ENCODE peak calls at places on chromosomes 13 and 19, in six cellular contexts. One of them, this sample, is unnamed.

GRCh38 chr13:43963726-43964125 is 84.0 kb downstream of the LACC1 start:
- DNase-seq in progenitor cell of endocrine pancreas: no peak
- DNase-seq in cardiac muscle cell: peak; percentile 27
- DNase-seq in psoas muscle: no peak
- DNase-seq in lower lobe of right lung: no peak
- DNase-seq in neural crest cell: no peak
- DNase-seq in this sample: no peak

GRCh38 chr19:39681416-39681815 is 22.9 kb upstream of the LGALS14 start:
- DNase-seq in progenitor cell of endocrine pancreas: no peak
- DNase-seq in cardiac muscle cell: no peak
- DNase-seq in psoas muscle: no peak
- DNase-seq in lower lobe of right lung: no peak
- DNase-seq in neural crest cell: no peak
- DNase-seq in this sample: no peak

GRCh38 chr19:14565765-14566711 is 5.8 kb downstream of the NDUFB7 start:
- DNase-seq in progenitor cell of endocrine pancreas: no peak
- DNase-seq in cardiac muscle cell: no peak
- DNase-seq in psoas muscle: no peak
- DNase-seq in lower lobe of right lung: no peak
- DNase-seq in neural crest cell: no peak
- DNase-seq in this sample: no peak

GRCh38 chr19:44677019-44677809 is 5.9 kb downstream of the CEACAM19 start:
- DNase-seq in progenitor cell of endocrine pancreas: no peak
- DNase-seq in cardiac muscle cell: no peak
- DNase-seq in psoas muscle: no peak
- DNase-seq in lower lobe of right lung: no peak
- DNase-seq in neural crest cell: no peak
- DNase-seq in this sample: no peak

GRCh38 chr13:27170521-27171243 is 929 bp downstream of the USP12 start:
- DNase-seq in progenitor cell of endocrine pancreas: peak; percentile 63
- DNase-seq in cardiac muscle cell: peak; percentile 79
- DNase-seq in psoas muscle: peak; percentile 50
- DNase-seq in lower lobe of right lung: peak; percentile 63
- DNase-seq in neural crest cell: peak; percentile 71
- DNase-seq in this sample: peak; percentile 43

GRCh38 chr19:48992571-48993174 is 436 bp downstream of the GYS1 start:
- DNase-seq in progenitor cell of endocrine pancreas: no peak
- DNase-seq in cardiac muscle cell: no peak
- DNase-seq in psoas muscle: no peak
- DNase-seq in lower lobe of right lung: no peak
- DNase-seq in neural crest cell: peak; percentile 25
- DNase-seq in this sample: no peak

GRCh38 chr13:105721056-105721455 is 814.4 kb downstream of the EFNB2 start:
- DNase-seq in progenitor cell of endocrine pancreas: no peak
- DNase-seq in cardiac muscle cell: no peak
- DNase-seq in psoas muscle: no peak
- DNase-seq in lower lobe of right lung: no peak
- DNase-seq in neural crest cell: no peak
- DNase-seq in this sample: no peak

GRCh38 chr19:54188224-54188871 is 1.0 kb downstream of the MBOAT7 start:
- DNase-seq in progenitor cell of endocrine pancreas: no peak
- DNase-seq in cardiac muscle cell: no peak
- DNase-seq in psoas muscle: no peak
- DNase-seq in lower lobe of right lung: peak; percentile 50
- DNase-seq in neural crest cell: no peak
- DNase-seq in this sample: no peak

GRCh38 chr13:37914781-37915391 is 45.3 kb upstream of the TRPC4 start:
- DNase-seq in progenitor cell of endocrine pancreas: no peak
- DNase-seq in cardiac muscle cell: no peak
- DNase-seq in psoas muscle: no peak
- DNase-seq in lower lobe of right lung: no peak
- DNase-seq in neural crest cell: no peak
- DNase-seq in this sample: no peak

GRCh38 chr19:9913237-9914000 is 22.9 kb downstream of the OLFM2 start:
- DNase-seq in progenitor cell of endocrine pancreas: no peak
- DNase-seq in cardiac muscle cell: peak; percentile 71
- DNase-seq in psoas muscle: no peak
- DNase-seq in lower lobe of right lung: no peak
- DNase-seq in neural crest cell: no peak
- DNase-seq in this sample: no peak

GRCh38 chr13:34672631-34673030 is 269.4 kb upstream of the NBEA start:
- DNase-seq in progenitor cell of endocrine pancreas: no peak
- DNase-seq in cardiac muscle cell: no peak
- DNase-seq in psoas muscle: no peak
- DNase-seq in lower lobe of right lung: no peak
- DNase-seq in neural crest cell: no peak
- DNase-seq in this sample: no peak

GRCh38 chr19:5036733-5037681 is 68.1 kb downstream of the KDM4B start:
- DNase-seq in progenitor cell of endocrine pancreas: no peak
- DNase-seq in cardiac muscle cell: peak; percentile 54
- DNase-seq in psoas muscle: peak; percentile 60
- DNase-seq in lower lobe of right lung: no peak
- DNase-seq in neural crest cell: no peak
- DNase-seq in this sample: no peak

GRCh38 chr19:1575323-1576241 is 7.5 kb upstream of the MEX3D start:
- DNase-seq in progenitor cell of endocrine pancreas: no peak
- DNase-seq in cardiac muscle cell: no peak
- DNase-seq in psoas muscle: no peak
- DNase-seq in lower lobe of right lung: no peak
- DNase-seq in neural crest cell: no peak
- DNase-seq in this sample: no peak

GRCh38 chr19:2478324-2478755 is 2.4 kb downstream of the GADD45B start:
- DNase-seq in progenitor cell of endocrine pancreas: no peak
- DNase-seq in cardiac muscle cell: peak; percentile 59
- DNase-seq in psoas muscle: peak; percentile 77
- DNase-seq in lower lobe of right lung: peak; percentile 86
- DNase-seq in neural crest cell: no peak
- DNase-seq in this sample: peak; percentile 49

GRCh38 chr19:34337747-34338146 is 27.2 kb upstream of the GPI start:
- DNase-seq in progenitor cell of endocrine pancreas: no peak
- DNase-seq in cardiac muscle cell: no peak
- DNase-seq in psoas muscle: no peak
- DNase-seq in lower lobe of right lung: no peak
- DNase-seq in neural crest cell: no peak
- DNase-seq in this sample: no peak

GRCh38 chr13:48437381-48437780 is 24.5 kb upstream of the LPAR6 start:
- DNase-seq in progenitor cell of endocrine pancreas: no peak
- DNase-seq in cardiac muscle cell: peak; percentile 51
- DNase-seq in psoas muscle: peak; percentile 56
- DNase-seq in lower lobe of right lung: no peak
- DNase-seq in neural crest cell: no peak
- DNase-seq in this sample: no peak

GRCh38 chr19:1665565-1666047 is 13.2 kb upstream of the TCF3 start:
- DNase-seq in progenitor cell of endocrine pancreas: no peak
- DNase-seq in cardiac muscle cell: peak; percentile 47
- DNase-seq in psoas muscle: no peak
- DNase-seq in lower lobe of right lung: no peak
- DNase-seq in neural crest cell: no peak
- DNase-seq in this sample: peak; percentile 35

GRCh38 chr13:31380728-31381127 is 181.0 kb downstream of the B3GLCT start:
- DNase-seq in progenitor cell of endocrine pancreas: no peak
- DNase-seq in cardiac muscle cell: peak; percentile 19
- DNase-seq in psoas muscle: no peak
- DNase-seq in lower lobe of right lung: no peak
- DNase-seq in neural crest cell: no peak
- DNase-seq in this sample: no peak

GRCh38 chr13:79295906-79296564 is 110.0 kb downstream of the RBM26 start:
- DNase-seq in progenitor cell of endocrine pancreas: no peak
- DNase-seq in cardiac muscle cell: no peak
- DNase-seq in psoas muscle: no peak
- DNase-seq in lower lobe of right lung: no peak
- DNase-seq in neural crest cell: no peak
- DNase-seq in this sample: no peak

GRCh38 chr19:3366761-3367571 is 583 bp downstream of the NFIC start:
- DNase-seq in progenitor cell of endocrine pancreas: no peak
- DNase-seq in cardiac muscle cell: peak; percentile 59
- DNase-seq in psoas muscle: peak; percentile 78
- DNase-seq in lower lobe of right lung: peak; percentile 70
- DNase-seq in neural crest cell: no peak
- DNase-seq in this sample: no peak

GRCh38 chr13:35210234-35210633 is 266.3 kb downstream of the MAB21L1 start:
- DNase-seq in progenitor cell of endocrine pancreas: no peak
- DNase-seq in cardiac muscle cell: no peak
- DNase-seq in psoas muscle: no peak
- DNase-seq in lower lobe of right lung: no peak
- DNase-seq in neural crest cell: no peak
- DNase-seq in this sample: no peak

GRCh38 chr19:54724644-54725043 is 402 bp downstream of the KIR3DL3 start:
- DNase-seq in progenitor cell of endocrine pancreas: no peak
- DNase-seq in cardiac muscle cell: no peak
- DNase-seq in psoas muscle: no peak
- DNase-seq in lower lobe of right lung: no peak
- DNase-seq in neural crest cell: no peak
- DNase-seq in this sample: no peak

GRCh38 chr19:38506723-38507550 is 73.4 kb downstream of the RYR1 start:
- DNase-seq in progenitor cell of endocrine pancreas: peak; percentile 25
- DNase-seq in cardiac muscle cell: peak; percentile 64
- DNase-seq in psoas muscle: peak; percentile 82
- DNase-seq in lower lobe of right lung: peak; percentile 90
- DNase-seq in neural crest cell: peak; percentile 48
- DNase-seq in this sample: peak; percentile 78

GRCh38 chr19:16202320-16203255 is 4.9 kb downstream of the AP1M1 start:
- DNase-seq in progenitor cell of endocrine pancreas: no peak
- DNase-seq in cardiac muscle cell: no peak
- DNase-seq in psoas muscle: no peak
- DNase-seq in lower lobe of right lung: no peak
- DNase-seq in neural crest cell: no peak
- DNase-seq in this sample: no peak

GRCh38 chr19:12314553-12314952 is 18.9 kb downstream of the ZNF563 start:
- DNase-seq in progenitor cell of endocrine pancreas: no peak
- DNase-seq in cardiac muscle cell: no peak
- DNase-seq in psoas muscle: no peak
- DNase-seq in lower lobe of right lung: no peak
- DNase-seq in neural crest cell: no peak
- DNase-seq in this sample: no peak

GRCh38 chr19:5679289-5680082 is 830 bp downstream of the MICOS13 start:
- DNase-seq in progenitor cell of endocrine pancreas: no peak
- DNase-seq in cardiac muscle cell: no peak
- DNase-seq in psoas muscle: no peak
- DNase-seq in lower lobe of right lung: peak; percentile 58
- DNase-seq in neural crest cell: no peak
- DNase-seq in this sample: no peak

GRCh38 chr19:49347835-49348234 is 12.6 kb downstream of the CD37 start:
- DNase-seq in progenitor cell of endocrine pancreas: no peak
- DNase-seq in cardiac muscle cell: peak; percentile 55
- DNase-seq in psoas muscle: no peak
- DNase-seq in lower lobe of right lung: no peak
- DNase-seq in neural crest cell: no peak
- DNase-seq in this sample: no peak

GRCh38 chr19:32798201-32798600 is 71.4 kb downstream of the SLC7A9 start:
- DNase-seq in progenitor cell of endocrine pancreas: no peak
- DNase-seq in cardiac muscle cell: peak; percentile 18
- DNase-seq in psoas muscle: no peak
- DNase-seq in lower lobe of right lung: no peak
- DNase-seq in neural crest cell: no peak
- DNase-seq in this sample: no peak

GRCh38 chr13:74661851-74662250 is 527.6 kb upstream of the KLF12 start:
- DNase-seq in progenitor cell of endocrine pancreas: no peak
- DNase-seq in cardiac muscle cell: no peak
- DNase-seq in psoas muscle: no peak
- DNase-seq in lower lobe of right lung: no peak
- DNase-seq in neural crest cell: no peak
- DNase-seq in this sample: no peak

GRCh38 chr19:48918801-48919247 is 14.7 kb upstream of the DHDH start:
- DNase-seq in progenitor cell of endocrine pancreas: no peak
- DNase-seq in cardiac muscle cell: peak; percentile 55
- DNase-seq in psoas muscle: no peak
- DNase-seq in lower lobe of right lung: no peak
- DNase-seq in neural crest cell: peak; percentile 44
- DNase-seq in this sample: no peak

GRCh38 chr19:1671716-1672037 is 19.3 kb upstream of the TCF3 start:
- DNase-seq in progenitor cell of endocrine pancreas: no peak
- DNase-seq in cardiac muscle cell: no peak
- DNase-seq in psoas muscle: no peak
- DNase-seq in lower lobe of right lung: no peak
- DNase-seq in neural crest cell: no peak
- DNase-seq in this sample: no peak

GRCh38 chr13:113791226-113791625 is 32.2 kb downstream of the TMEM255B start:
- DNase-seq in progenitor cell of endocrine pancreas: no peak
- DNase-seq in cardiac muscle cell: no peak
- DNase-seq in psoas muscle: no peak
- DNase-seq in lower lobe of right lung: no peak
- DNase-seq in neural crest cell: no peak
- DNase-seq in this sample: no peak

GRCh38 chr13:110812111-110812868 is 98.8 kb downstream of the ING1 start:
- DNase-seq in progenitor cell of endocrine pancreas: no peak
- DNase-seq in cardiac muscle cell: no peak
- DNase-seq in psoas muscle: no peak
- DNase-seq in lower lobe of right lung: no peak
- DNase-seq in neural crest cell: no peak
- DNase-seq in this sample: no peak
- TF ChIP-seq CTCF in progenitor cell of endocrine pancreas: no peak
- TF ChIP-seq CTCF in cardiac muscle cell: peak; percentile 24
- TF ChIP-seq CTCF in psoas muscle: no peak
- TF ChIP-seq CTCF in lower lobe of right lung: no peak
- TF ChIP-seq CTCF in neural crest cell: no peak
- TF ChIP-seq CTCF in this sample: no peak

GRCh38 chr13:70311175-70311574 is 202.9 kb upstream of the KLHL1 start:
- DNase-seq in progenitor cell of endocrine pancreas: no peak
- DNase-seq in cardiac muscle cell: no peak
- DNase-seq in psoas muscle: no peak
- DNase-seq in lower lobe of right lung: no peak
- DNase-seq in neural crest cell: no peak
- DNase-seq in this sample: no peak

DNA sequence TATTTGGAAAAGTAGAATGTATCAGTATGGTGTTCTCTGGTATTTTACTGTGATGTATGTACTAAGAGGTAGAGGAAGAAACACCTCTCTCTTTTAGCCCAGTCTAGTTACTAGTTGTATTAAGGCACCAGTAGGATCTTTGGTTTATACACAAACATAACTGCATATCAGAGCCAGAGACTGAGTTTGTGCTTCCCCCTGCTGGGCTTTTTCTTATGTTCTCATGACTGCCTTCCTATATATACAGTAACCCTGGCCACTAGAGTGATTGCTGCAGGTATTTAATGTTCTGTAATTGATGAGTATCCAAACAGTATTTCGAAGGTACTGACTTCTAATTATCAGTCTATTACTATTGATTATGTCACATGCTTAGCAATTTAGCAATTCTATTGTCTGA is 202.5 kb upstream of the KLHL1 start:
- DNase-seq in progenitor cell of endocrine pancreas: no peak
- DNase-seq in cardiac muscle cell: peak; percentile 72
- DNase-seq in psoas muscle: no peak
- DNase-seq in lower lobe of right lung: no peak
- DNase-seq in neural crest cell: peak; percentile 24
- DNase-seq in this sample: no peak
- TF ChIP-seq CTCF in progenitor cell of endocrine pancreas: peak; percentile 59
- TF ChIP-seq CTCF in cardiac muscle cell: no peak
- TF ChIP-seq CTCF in psoas muscle: no peak
- TF ChIP-seq CTCF in lower lobe of right lung: no peak
- TF ChIP-seq CTCF in neural crest cell: peak; percentile 69
- TF ChIP-seq CTCF in this sample: no peak

GRCh38 chr19:46753420-46754155 is 7.3 kb upstream of the STRN4 start:
- DNase-seq in progenitor cell of endocrine pancreas: no peak
- DNase-seq in cardiac muscle cell: peak; percentile 68
- DNase-seq in psoas muscle: peak; percentile 40
- DNase-seq in lower lobe of right lung: no peak
- DNase-seq in neural crest cell: peak; percentile 54
- DNase-seq in this sample: peak; percentile 48
- TF ChIP-seq CTCF in progenitor cell of endocrine pancreas: peak; percentile 46
- TF ChIP-seq CTCF in cardiac muscle cell: peak; percentile 42
- TF ChIP-seq CTCF in psoas muscle: peak; percentile 39
- TF ChIP-seq CTCF in lower lobe of right lung: peak; percentile 50
- TF ChIP-seq CTCF in neural crest cell: peak; percentile 35
- TF ChIP-seq CTCF in this sample: no peak

GRCh38 chr19:42401365-42402303 is 11.5 kb upstream of the CNFN start:
- DNase-seq in progenitor cell of endocrine pancreas: peak; percentile 81
- DNase-seq in cardiac muscle cell: peak; percentile 87
- DNase-seq in psoas muscle: peak; percentile 83
- DNase-seq in lower lobe of right lung: peak; percentile 86
- DNase-seq in neural crest cell: peak; percentile 94
- DNase-seq in this sample: peak; percentile 74
- TF ChIP-seq CTCF in progenitor cell of endocrine pancreas: peak; percentile 92
- TF ChIP-seq CTCF in cardiac muscle cell: peak; percentile 85
- TF ChIP-seq CTCF in psoas muscle: peak; percentile 71
- TF ChIP-seq CTCF in lower lobe of right lung: peak; percentile 74
- TF ChIP-seq CTCF in neural crest cell: peak; percentile 96
- TF ChIP-seq CTCF in this sample: no peak